ENCODE peak calls at places on chromosomes 2 and 18, in eight cellular contexts. One of them, this sample, is unnamed.
A peak's percentile ranks its signal among the peaks of the same experiment; 100 is the strongest.

GRCh38 chr2:28436525-28437051 is 43.9 kb downstream of the FOSL2 start:
- DNase-seq in A549: no peak
- DNase-seq in left ventricle myocardium inferior: no peak
- DNase-seq in progenitor cell of endocrine pancreas: no peak
- DNase-seq in lower leg skin: peak; percentile 85
- DNase-seq in coronary artery: no peak
- DNase-seq in stomach: no peak
- DNase-seq in RWPE1: peak; percentile 90
- DNase-seq in this sample: no peak

GRCh38 chr2:120398051-120398960 is 52.4 kb downstream of the INHBB start:
- DNase-seq in coronary artery: peak; percentile 38
- DNase-seq in RWPE1: no peak
- DNase-seq in lower leg skin: no peak
- DNase-seq in progenitor cell of endocrine pancreas: no peak
- DNase-seq in A549: peak; percentile 38
- DNase-seq in left ventricle myocardium inferior: no peak
- DNase-seq in stomach: peak; percentile 16
- DNase-seq in this sample: no peak

GRCh38 chr2:144349674-144350073 is 170.2 kb downstream of the ZEB2 start:
- DNase-seq in stomach: no peak
- DNase-seq in coronary artery: no peak
- DNase-seq in lower leg skin: no peak
- DNase-seq in progenitor cell of endocrine pancreas: no peak
- DNase-seq in RWPE1: no peak
- DNase-seq in A549: no peak
- DNase-seq in left ventricle myocardium inferior: no peak
- DNase-seq in this sample: no peak

GRCh38 chr2:99072556-99072955 is 69.0 kb upstream of the C2orf15 start:
- DNase-seq in progenitor cell of endocrine pancreas: no peak
- DNase-seq in lower leg skin: no peak
- DNase-seq in stomach: no peak
- DNase-seq in RWPE1: no peak
- DNase-seq in left ventricle myocardium inferior: no peak
- DNase-seq in A549: no peak
- DNase-seq in coronary artery: no peak
- DNase-seq in this sample: no peak

GRCh38 chr2:230323385-230324106 is 3.4 kb upstream of the SP140L start:
- DNase-seq in A549: peak; percentile 58
- DNase-seq in coronary artery: no peak
- DNase-seq in stomach: no peak
- DNase-seq in RWPE1: no peak
- DNase-seq in lower leg skin: no peak
- DNase-seq in left ventricle myocardium inferior: no peak
- DNase-seq in progenitor cell of endocrine pancreas: no peak
- DNase-seq in this sample: no peak

GRCh38 chr2:118477111-118477517 is 370.3 kb downstream of the EN1 start:
- DNase-seq in A549: no peak
- DNase-seq in coronary artery: no peak
- DNase-seq in progenitor cell of endocrine pancreas: no peak
- DNase-seq in stomach: no peak
- DNase-seq in RWPE1: no peak
- DNase-seq in lower leg skin: no peak
- DNase-seq in left ventricle myocardium inferior: no peak
- DNase-seq in this sample: no peak

GRCh38 chr2:55966431-55967118 is 43.0 kb upstream of the EFEMP1 start:
- DNase-seq in RWPE1: no peak
- DNase-seq in coronary artery: no peak
- DNase-seq in progenitor cell of endocrine pancreas: no peak
- DNase-seq in lower leg skin: peak; percentile 59
- DNase-seq in stomach: no peak
- DNase-seq in left ventricle myocardium inferior: peak; percentile 53
- DNase-seq in A549: no peak
- DNase-seq in this sample: no peak

GRCh38 chr2:145412155-145412554 is 892.2 kb upstream of the ZEB2 start:
- DNase-seq in progenitor cell of endocrine pancreas: no peak
- DNase-seq in lower leg skin: no peak
- DNase-seq in RWPE1: no peak
- DNase-seq in stomach: no peak
- DNase-seq in A549: no peak
- DNase-seq in left ventricle myocardium inferior: no peak
- DNase-seq in coronary artery: no peak
- DNase-seq in this sample: no peak

GRCh38 chr18:26574958-26575864 is 26.9 kb upstream of the KCTD1 start:
- DNase-seq in RWPE1: peak; percentile 22
- DNase-seq in progenitor cell of endocrine pancreas: peak; percentile 15
- DNase-seq in lower leg skin: peak; percentile 39
- DNase-seq in stomach: peak; percentile 55
- DNase-seq in coronary artery: no peak
- DNase-seq in left ventricle myocardium inferior: peak; percentile 28
- DNase-seq in A549: peak; percentile 64
- DNase-seq in this sample: no peak

GRCh38 chr2:193446967-193447366 is 1252.2 kb upstream of the TMEFF2 start:
- DNase-seq in left ventricle myocardium inferior: no peak
- DNase-seq in A549: no peak
- DNase-seq in lower leg skin: no peak
- DNase-seq in RWPE1: no peak
- DNase-seq in coronary artery: no peak
- DNase-seq in stomach: no peak
- DNase-seq in progenitor cell of endocrine pancreas: no peak
- DNase-seq in this sample: no peak

GRCh38 chr18:21443776-21444464 is 156.6 kb downstream of the ESCO1 start:
- DNase-seq in RWPE1: no peak
- DNase-seq in progenitor cell of endocrine pancreas: no peak
- DNase-seq in lower leg skin: peak; percentile 21
- DNase-seq in A549: no peak
- DNase-seq in stomach: no peak
- DNase-seq in left ventricle myocardium inferior: no peak
- DNase-seq in coronary artery: no peak
- DNase-seq in this sample: no peak

GRCh38 chr18:21444465-21445023 is 156.0 kb downstream of the ESCO1 start:
- DNase-seq in RWPE1: peak; percentile 55
- DNase-seq in left ventricle myocardium inferior: no peak
- DNase-seq in lower leg skin: no peak
- DNase-seq in stomach: no peak
- DNase-seq in progenitor cell of endocrine pancreas: no peak
- DNase-seq in A549: peak; percentile 32
- DNase-seq in coronary artery: no peak
- DNase-seq in this sample: no peak

GRCh38 chr18:21441670-21442069 is 158.8 kb downstream of the ESCO1 start:
- DNase-seq in left ventricle myocardium inferior: no peak
- DNase-seq in progenitor cell of endocrine pancreas: no peak
- DNase-seq in stomach: no peak
- DNase-seq in A549: no peak
- DNase-seq in RWPE1: no peak
- DNase-seq in lower leg skin: no peak
- DNase-seq in coronary artery: no peak
- DNase-seq in this sample: no peak

DNA sequence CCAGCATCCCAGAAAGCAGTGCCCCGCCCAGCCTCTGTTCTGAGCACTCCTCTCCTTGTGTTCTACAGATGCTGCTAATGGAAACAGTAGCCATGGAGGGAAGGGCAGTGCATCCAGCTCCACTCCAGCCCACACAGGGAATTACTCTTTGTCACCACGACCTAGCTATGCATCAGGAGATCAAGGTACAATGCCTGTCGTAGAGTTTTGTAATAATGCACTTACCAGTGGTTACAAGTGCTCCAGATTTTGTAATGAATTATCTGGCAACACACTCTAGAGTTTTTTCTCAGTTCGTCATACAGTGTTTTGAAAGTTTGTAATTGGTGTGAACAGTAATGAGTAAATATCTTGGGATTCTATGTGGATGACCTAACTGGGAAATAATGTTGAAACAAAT is 161.1 kb downstream of the ESCO1 start:
- DNase-seq in left ventricle myocardium inferior: no peak
- DNase-seq in lower leg skin: no peak
- DNase-seq in progenitor cell of endocrine pancreas: no peak
- DNase-seq in stomach: no peak
- DNase-seq in A549: no peak
- DNase-seq in coronary artery: no peak
- DNase-seq in RWPE1: peak; percentile 59
- DNase-seq in this sample: no peak
- TF ChIP-seq CTCF in left ventricle myocardium inferior: no peak
- TF ChIP-seq CTCF in lower leg skin: no peak
- TF ChIP-seq CTCF in progenitor cell of endocrine pancreas: no peak
- TF ChIP-seq CTCF in stomach: no peak
- TF ChIP-seq CTCF in A549: no peak
- TF ChIP-seq CTCF in coronary artery: no peak
- TF ChIP-seq CTCF in RWPE1: no peak
- TF ChIP-seq CTCF in this sample: no peak

GRCh38 chr2:239114119-239114581 is 266.3 kb downstream of the TWIST2 start:
- DNase-seq in left ventricle myocardium inferior: no peak
- DNase-seq in lower leg skin: no peak
- DNase-seq in progenitor cell of endocrine pancreas: no peak
- DNase-seq in coronary artery: no peak
- DNase-seq in A549: no peak
- DNase-seq in stomach: peak; percentile 49
- DNase-seq in RWPE1: no peak
- DNase-seq in this sample: no peak

GRCh38 chr2:239113592-239113991 is 265.7 kb downstream of the TWIST2 start:
- DNase-seq in lower leg skin: no peak
- DNase-seq in stomach: no peak
- DNase-seq in progenitor cell of endocrine pancreas: no peak
- DNase-seq in A549: no peak
- DNase-seq in RWPE1: no peak
- DNase-seq in left ventricle myocardium inferior: no peak
- DNase-seq in coronary artery: no peak
- DNase-seq in this sample: no peak

GRCh38 chr2:239113164-239113563 is 265.3 kb downstream of the TWIST2 start:
- DNase-seq in progenitor cell of endocrine pancreas: no peak
- DNase-seq in lower leg skin: no peak
- DNase-seq in A549: no peak
- DNase-seq in stomach: peak; percentile 67
- DNase-seq in left ventricle myocardium inferior: no peak
- DNase-seq in coronary artery: no peak
- DNase-seq in RWPE1: no peak
- DNase-seq in this sample: no peak

GRCh38 chr2:239115616-239116015 is 267.7 kb downstream of the TWIST2 start:
- DNase-seq in stomach: no peak
- DNase-seq in A549: no peak
- DNase-seq in lower leg skin: no peak
- DNase-seq in progenitor cell of endocrine pancreas: no peak
- DNase-seq in coronary artery: no peak
- DNase-seq in left ventricle myocardium inferior: no peak
- DNase-seq in RWPE1: no peak
- DNase-seq in this sample: no peak

GRCh38 chr2:239114616-239115265 is 266.9 kb downstream of the TWIST2 start:
- DNase-seq in left ventricle myocardium inferior: no peak
- DNase-seq in coronary artery: no peak
- DNase-seq in lower leg skin: no peak
- DNase-seq in progenitor cell of endocrine pancreas: no peak
- DNase-seq in stomach: no peak
- DNase-seq in A549: no peak
- DNase-seq in RWPE1: no peak
- DNase-seq in this sample: no peak
- TF ChIP-seq CTCF in left ventricle myocardium inferior: no peak
- TF ChIP-seq CTCF in coronary artery: no peak
- TF ChIP-seq CTCF in lower leg skin: no peak
- TF ChIP-seq CTCF in progenitor cell of endocrine pancreas: no peak
- TF ChIP-seq CTCF in stomach: no peak
- TF ChIP-seq CTCF in A549: no peak
- TF ChIP-seq CTCF in RWPE1: no peak
- TF ChIP-seq CTCF in this sample: no peak

DNA sequence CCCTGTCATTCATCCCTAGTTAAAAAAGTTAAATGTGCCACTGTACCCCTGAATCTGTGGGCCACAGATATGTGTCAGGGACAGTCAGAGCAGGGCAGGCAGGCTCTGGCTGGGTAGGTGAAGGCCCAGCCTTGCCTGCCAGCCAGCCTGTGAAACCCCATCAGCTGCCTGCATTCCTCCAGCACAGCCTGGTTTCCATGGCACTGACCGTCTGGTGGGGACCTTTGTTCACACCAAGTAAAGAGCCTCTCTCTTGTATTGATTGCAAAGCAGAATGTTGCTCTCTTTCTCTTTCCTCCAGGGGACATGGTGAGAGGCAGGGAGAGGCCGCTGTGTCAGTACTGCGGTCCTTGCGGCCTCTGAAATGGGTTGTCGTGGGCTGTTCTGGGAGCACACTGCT is 11.1 kb downstream of the LIPG start:
- DNase-seq in progenitor cell of endocrine pancreas: peak; percentile 58
- DNase-seq in lower leg skin: no peak
- DNase-seq in left ventricle myocardium inferior: no peak
- DNase-seq in A549: no peak
- DNase-seq in RWPE1: no peak
- DNase-seq in coronary artery: no peak
- DNase-seq in stomach: no peak
- DNase-seq in this sample: no peak
- TF ChIP-seq CTCF in progenitor cell of endocrine pancreas: peak; percentile 16
- TF ChIP-seq CTCF in lower leg skin: no peak
- TF ChIP-seq CTCF in left ventricle myocardium inferior: no peak
- TF ChIP-seq CTCF in A549: no peak
- TF ChIP-seq CTCF in RWPE1: no peak
- TF ChIP-seq CTCF in coronary artery: no peak
- TF ChIP-seq CTCF in stomach: no peak
- TF ChIP-seq CTCF in this sample: no peak

GRCh38 chr2:177149155-177149503 is 63.5 kb upstream of the HNRNPA3 start:
- DNase-seq in progenitor cell of endocrine pancreas: no peak
- DNase-seq in A549: no peak
- DNase-seq in stomach: no peak
- DNase-seq in RWPE1: no peak
- DNase-seq in coronary artery: no peak
- DNase-seq in lower leg skin: no peak
- DNase-seq in left ventricle myocardium inferior: no peak
- DNase-seq in this sample: no peak
- TF ChIP-seq CTCF in progenitor cell of endocrine pancreas: no peak
- TF ChIP-seq CTCF in A549: no peak
- TF ChIP-seq CTCF in stomach: no peak
- TF ChIP-seq CTCF in RWPE1: peak; percentile 72
- TF ChIP-seq CTCF in coronary artery: no peak
- TF ChIP-seq CTCF in lower leg skin: no peak
- TF ChIP-seq CTCF in left ventricle myocardium inferior: peak; percentile 30
- TF ChIP-seq CTCF in this sample: peak; percentile 20

DNA sequence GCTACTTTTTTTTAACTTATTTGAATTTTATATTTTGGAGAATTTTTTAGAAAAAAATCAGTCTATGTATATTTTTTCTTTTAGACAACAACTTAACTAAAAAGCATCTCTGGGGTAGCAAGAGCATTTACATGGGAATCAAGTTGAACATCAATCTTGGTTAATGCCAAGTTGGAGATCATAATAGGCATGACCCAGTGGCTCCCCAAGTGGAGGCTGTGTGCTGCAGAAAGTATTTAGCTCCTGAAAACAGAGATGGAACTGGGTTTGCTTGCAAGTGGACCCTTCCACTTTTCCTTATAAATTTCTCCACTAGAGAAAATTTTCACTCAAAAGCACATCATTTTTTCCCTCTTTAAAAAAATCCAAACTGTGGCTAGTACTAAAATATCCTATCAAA is 23.9 kb upstream of the CAVIN2 start:
- DNase-seq in coronary artery: no peak
- DNase-seq in A549: no peak
- DNase-seq in RWPE1: no peak
- DNase-seq in left ventricle myocardium inferior: no peak
- DNase-seq in progenitor cell of endocrine pancreas: no peak
- DNase-seq in stomach: no peak
- DNase-seq in lower leg skin: no peak
- DNase-seq in this sample: no peak
- TF ChIP-seq CTCF in coronary artery: no peak
- TF ChIP-seq CTCF in A549: no peak
- TF ChIP-seq CTCF in RWPE1: no peak
- TF ChIP-seq CTCF in left ventricle myocardium inferior: peak; percentile 28
- TF ChIP-seq CTCF in progenitor cell of endocrine pancreas: no peak
- TF ChIP-seq CTCF in stomach: no peak
- TF ChIP-seq CTCF in lower leg skin: no peak
- TF ChIP-seq CTCF in this sample: peak; percentile 20

GRCh38 chr2:222318712-222319575 is 20.1 kb upstream of the PAX3 start:
- DNase-seq in A549: no peak
- DNase-seq in left ventricle myocardium inferior: peak; percentile 49
- DNase-seq in RWPE1: no peak
- DNase-seq in progenitor cell of endocrine pancreas: no peak
- DNase-seq in stomach: no peak
- DNase-seq in lower leg skin: no peak
- DNase-seq in coronary artery: no peak
- DNase-seq in this sample: no peak
- TF ChIP-seq CTCF in A549: peak; percentile 32
- TF ChIP-seq CTCF in left ventricle myocardium inferior: peak; percentile 58
- TF ChIP-seq CTCF in RWPE1: peak; percentile 41
- TF ChIP-seq CTCF in progenitor cell of endocrine pancreas: peak; percentile 48
- TF ChIP-seq CTCF in stomach: peak; percentile 7
- TF ChIP-seq CTCF in lower leg skin: no peak
- TF ChIP-seq CTCF in coronary artery: no peak
- TF ChIP-seq CTCF in this sample: peak; percentile 39

This sample was measured in osteocyte.